ENCODE peak calls at places on chromosomes 13 and 19, in six cellular contexts. F is stimulated activated naive CD4-positive, alpha-beta T cell treated with Interleukin-2 at 50 U/mL for 16 hours; D is activated gamma-delta T cell treated with Interleukin-2 at 50 U/mL for 16 hours; N is NB4; M is WTC11; P is astrocyte of the cerebellum. B is an unnamed sample.

GRCh38 chr13:73061478-73062275 is 2.9 kb downstream of the KLF5 start:
- DNase-seq in F (no peak), N (peak), M (no peak), D (no peak), P (no peak), B (no peak)

GRCh38 chr13:42812311-42812710 is 30.9 kb downstream of the FAM216B start:
- DNase-seq in F (no peak), D (no peak), N (no peak), M (no peak), P (no peak), B (no peak)

GRCh38 chr19:11347546-11347945 is 1.2 kb downstream of the CCDC159 start:
- DNase-seq in P (no peak), D (no peak), F (no peak), M (no peak), N (no peak), B (no peak)

GRCh38 chr13:75372923-75373841 is 108.8 kb downstream of the TBC1D4 start:
- DNase-seq in D (no peak), F (no peak), P (no peak), M (no peak), N (no peak), B (no peak)

GRCh38 chr13:87147076-87147475 is 524.1 kb upstream of the SLITRK5 start:
- DNase-seq in M (no peak), F (no peak), N (no peak), D (no peak), P (no peak), B (no peak)

GRCh38 chr19:53908106-53908932 is 759 bp upstream of the CACNG7 start:
- DNase-seq in M (peak), N (peak), F (peak), D (no peak), P (peak), B (no peak)

GRCh38 chr13:99311748-99312492 is 4.7 kb upstream of the GPR183 start:
- DNase-seq in N (peak), F (no peak), D (no peak), P (no peak), M (no peak), B (peak)

GRCh38 chr13:76307157-76307556 is 579.0 kb downstream of the KCTD12 start:
- DNase-seq in D (no peak), N (no peak), F (no peak), M (no peak), P (no peak), B (no peak)

GRCh38 chr13:93473441-93474270 is 247.0 kb downstream of the GPC6 start:
- DNase-seq in N (no peak), F (no peak), D (no peak), P (no peak), M (no peak), B (no peak)

GRCh38 chr19:12544401-12544876 is 6.8 kb downstream of the ZNF564 start:
- DNase-seq in M (no peak), D (no peak), P (no peak), N (peak), F (no peak), B (no peak)

GRCh38 chr19:30882411-30883005 is 466.7 kb downstream of the TSHZ3 start:
- DNase-seq in N (no peak), F (no peak), M (no peak), P (no peak), D (no peak), B (no peak)

GRCh38 chr13:104485571-104485970 is 1419.4 kb upstream of the SLC10A2 start:
- DNase-seq in M (no peak), D (no peak), N (no peak), F (no peak), P (no peak), B (no peak)

GRCh38 chr13:25468330-25469178 is 96.8 kb downstream of the ATP8A2 start:
- DNase-seq in P (no peak), N (no peak), M (peak), D (no peak), F (no peak), B (no peak)

GRCh38 chr13:33290421-33290965 is 4.9 kb upstream of the STARD13 start:
- DNase-seq in D (no peak), P (no peak), N (no peak), F (no peak), M (no peak), B (no peak)

GRCh38 chr19:51146751-51147150 is 4.7 kb downstream of the SIGLEC7 start:
- DNase-seq in M (no peak), D (no peak), P (no peak), F (no peak), N (no peak), B (no peak)

B was measured in Kasumi-1.